ENCODE peak calls at places on chromosome 11, in eight cellular contexts. A, O, K, N, I, F, Q and B are unnamed samples.

GRCh38 chr11:77730789-77731188 is 89.7 kb downstream of the RSF1 start:
- DNase-seq in N (no peak), F (no peak), K (no peak), Q (no peak), I (no peak), O (no peak), A (no peak), B (no peak)

GRCh38 chr11:74466916-74467885 is at the start of gene KCNE3:
- DNase-seq in N (no peak), Q (peak), K (peak), O (no peak), I (peak), F (peak), A (no peak), B (no peak)

GRCh38 chr11:20070459-20070858 is 89.8 kb downstream of the DBX1 start:
- DNase-seq in Q (no peak), F (no peak), K (no peak), O (no peak), I (no peak), N (no peak), A (no peak), B (no peak)

GRCh38 chr11:46710821-46711269 is 8.2 kb upstream of the F2 start:
- DNase-seq in N (no peak), K (peak), F (no peak), A (no peak), I (no peak), Q (no peak), O (no peak), B (no peak)

GRCh38 chr11:46472662-46472994 is 81.1 kb upstream of the CHRM4 start:
- DNase-seq in F (no peak), K (no peak), O (no peak), N (no peak), Q (no peak), I (no peak), A (no peak), B (no peak)

GRCh38 chr11:122850076-122850631 is 11.9 kb downstream of the CRTAM start:
- DNase-seq in Q (no peak), N (no peak), A (peak), K (peak), I (peak), O (no peak), F (no peak), B (no peak)

GRCh38 chr11:17986007-17986710 is 26.7 kb downstream of the SERGEF start:
- DNase-seq in I (no peak), K (peak), O (no peak), F (no peak), A (no peak), Q (no peak), N (no peak), B (no peak)

GRCh38 chr11:6541356-6541755 is 44.3 kb downstream of the DNHD1 start:
- DNase-seq in Q (no peak), K (no peak), N (no peak), I (no peak), A (no peak), F (no peak), O (no peak), B (no peak)

GRCh38 chr11:86143429-86144030 is 74.6 kb upstream of the PICALM start:
- DNase-seq in A (no peak), N (peak), K (no peak), F (no peak), I (no peak), O (peak), Q (peak), B (no peak)

GRCh38 chr11:61378713-61379313 is 13.6 kb upstream of the TMEM216 start:
- DNase-seq in F (no peak), O (peak), N (no peak), K (peak), I (no peak), A (no peak), Q (no peak), B (no peak)

GRCh38 chr11:119206512-119207299 is 567 bp downstream of the CBL start:
- DNase-seq in I (peak), Q (peak), N (peak), K (peak), O (no peak), A (no peak), F (peak), B (peak)

GRCh38 chr11:45850446-45850845 is 3.2 kb downstream of the CRY2 start:
- DNase-seq in I (no peak), K (peak), N (no peak), F (no peak), Q (no peak), O (no peak), A (no peak), B (no peak)

GRCh38 chr11:58805065-58805464 is 39.4 kb downstream of the GLYATL2 start:
- DNase-seq in A (no peak), Q (no peak), F (no peak), K (no peak), N (no peak), O (no peak), I (no peak), B (no peak)

GRCh38 chr11:11977206-11977938 is 31.1 kb downstream of the DKK3 start:
- DNase-seq in A (no peak), F (no peak), N (no peak), Q (peak), I (peak), O (peak), K (peak), B (no peak)

GRCh38 chr11:126281245-126281644 is 1.6 kb upstream of the TIRAP start:
- DNase-seq in I (no peak), N (no peak), A (no peak), F (no peak), K (no peak), O (no peak), Q (peak), B (no peak)

GRCh38 chr11:125371451-125371935 is 124.6 kb downstream of the FEZ1 start:
- DNase-seq in N (no peak), K (no peak), F (peak), A (no peak), O (no peak), Q (no peak), I (peak), B (no peak)

GRCh38 chr11:79507726-79508125 is 66.9 kb upstream of the TENM4 start:
- DNase-seq in K (no peak), I (no peak), F (no peak), A (no peak), Q (no peak), N (no peak), O (no peak), B (no peak)

GRCh38 chr11:134727204-134727603 is 315.2 kb upstream of the B3GAT1 start:
- DNase-seq in I (no peak), A (no peak), K (peak), O (no peak), F (peak), Q (no peak), N (no peak), B (no peak)

GRCh38 chr11:134725211-134725610 is 313.2 kb upstream of the B3GAT1 start:
- DNase-seq in K (no peak), O (no peak), N (no peak), I (no peak), A (no peak), Q (no peak), F (peak), B (no peak)

GRCh38 chr11:134724779-134725140 is 312.7 kb upstream of the B3GAT1 start:
- DNase-seq in A (no peak), Q (no peak), F (no peak), O (no peak), I (no peak), K (no peak), N (no peak), B (no peak)

GRCh38 chr11:134727636-134728035 is 315.6 kb upstream of the B3GAT1 start:
- DNase-seq in N (no peak), A (no peak), K (no peak), O (no peak), F (peak), I (no peak), Q (no peak), B (no peak)

GRCh38 chr11:134725939-134726639 is 314.0 kb upstream of the B3GAT1 start:
- DNase-seq in A (no peak), I (peak), N (no peak), O (no peak), F (peak), Q (no peak), K (no peak), B (no peak)
- TF ChIP-seq CTCF in A (peak), I (peak), N (peak), O (no peak), F (no peak), Q (no peak), K (no peak), B (no peak)

GRCh38 chr11:44766112-44766971 is 39.6 kb downstream of the TSPAN18 start:
- DNase-seq in A (no peak), N (no peak), O (no peak), K (peak), I (peak), Q (no peak), F (no peak), B (no peak)
- TF ChIP-seq CTCF in A (no peak), N (no peak), O (no peak), K (no peak), I (no peak), Q (no peak), F (no peak), B (peak)

DNA sequence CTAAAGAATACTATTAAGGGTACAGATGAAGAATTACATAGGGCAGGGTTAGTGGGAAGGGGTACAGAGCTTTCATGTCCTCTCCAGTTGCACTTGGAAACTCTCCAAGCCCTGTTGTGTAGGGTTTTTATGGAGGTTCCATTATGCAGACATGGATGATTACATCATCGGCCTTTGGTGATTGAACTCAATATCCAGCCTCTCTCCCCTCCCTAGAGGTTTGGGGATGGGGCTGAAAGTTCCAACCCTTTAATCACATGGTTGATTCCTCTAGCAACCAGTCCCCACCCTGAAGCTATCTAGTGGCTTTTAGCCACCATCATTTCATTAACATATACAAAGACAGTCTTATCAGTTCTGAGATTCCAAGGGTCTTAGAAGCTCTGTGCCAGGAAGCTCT is 472.5 kb downstream of the BUD13 start:
- DNase-seq in Q (no peak), I (no peak), O (no peak), N (no peak), K (no peak), A (peak), F (no peak), B (no peak)
- TF ChIP-seq CTCF in Q (no peak), I (no peak), O (no peak), N (no peak), K (no peak), A (no peak), F (no peak), B (no peak)

GRCh38 chr11:64644348-64645242 is 53.6 kb downstream of the SLC22A12 start:
- DNase-seq in Q (no peak), F (no peak), O (no peak), A (no peak), K (no peak), N (no peak), I (peak), B (no peak)
- TF ChIP-seq CTCF in Q (no peak), F (no peak), O (no peak), A (no peak), K (peak), N (no peak), I (peak), B (peak)

DNA sequence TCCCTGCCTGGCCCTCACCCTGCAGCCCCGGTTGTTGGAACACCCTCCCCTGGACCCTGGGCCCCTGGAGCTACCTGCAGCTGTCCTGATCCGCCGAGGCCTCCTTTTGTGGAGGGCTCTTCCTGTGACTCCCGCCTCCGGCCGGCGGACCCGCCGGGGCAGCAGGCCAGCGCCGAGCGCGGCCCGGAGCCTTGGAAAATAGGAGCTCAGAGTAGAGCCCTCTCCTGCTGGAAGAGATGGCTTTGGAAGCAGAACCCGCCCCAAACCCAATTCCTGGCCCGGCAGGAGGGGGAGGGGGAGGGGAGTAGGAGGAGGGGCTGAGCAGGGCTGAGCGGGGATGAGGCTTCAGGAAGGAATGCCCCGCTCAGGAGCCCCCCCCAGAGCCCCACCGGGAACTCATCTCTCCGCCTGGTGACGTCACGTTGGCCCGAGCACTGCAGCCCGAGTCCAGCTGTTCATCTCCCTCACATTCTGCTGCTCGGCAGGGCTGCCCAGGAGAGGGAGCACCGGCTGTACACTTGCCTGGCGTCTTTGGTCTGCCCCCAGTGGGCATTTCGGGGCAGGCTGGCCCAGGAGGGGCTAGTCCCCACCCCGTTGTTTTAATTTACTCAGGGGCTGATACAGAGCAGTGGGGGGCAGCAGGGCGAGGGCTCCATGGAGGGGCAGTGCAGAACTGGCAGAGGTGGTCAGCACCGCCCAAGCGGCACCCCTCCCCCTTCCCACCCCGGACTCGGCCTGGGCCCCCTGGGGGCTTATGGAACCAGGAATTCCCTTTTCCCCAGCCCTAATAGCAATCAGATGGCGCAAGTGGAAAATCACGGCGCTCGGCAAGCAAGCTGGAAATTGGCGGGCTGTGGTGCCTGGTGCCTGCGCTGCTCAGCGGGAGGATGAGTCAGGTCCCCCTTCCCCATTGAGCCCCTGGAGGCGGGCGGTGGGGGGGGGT is at the start of gene MRGPRF:
- DNase-seq in Q (peak), N (no peak), A (peak), O (no peak), F (peak), K (peak), I (peak), B (no peak)
- TF ChIP-seq CTCF in Q (no peak), N (no peak), A (peak), O (peak), F (no peak), K (peak), I (peak), B (peak)

DNA sequence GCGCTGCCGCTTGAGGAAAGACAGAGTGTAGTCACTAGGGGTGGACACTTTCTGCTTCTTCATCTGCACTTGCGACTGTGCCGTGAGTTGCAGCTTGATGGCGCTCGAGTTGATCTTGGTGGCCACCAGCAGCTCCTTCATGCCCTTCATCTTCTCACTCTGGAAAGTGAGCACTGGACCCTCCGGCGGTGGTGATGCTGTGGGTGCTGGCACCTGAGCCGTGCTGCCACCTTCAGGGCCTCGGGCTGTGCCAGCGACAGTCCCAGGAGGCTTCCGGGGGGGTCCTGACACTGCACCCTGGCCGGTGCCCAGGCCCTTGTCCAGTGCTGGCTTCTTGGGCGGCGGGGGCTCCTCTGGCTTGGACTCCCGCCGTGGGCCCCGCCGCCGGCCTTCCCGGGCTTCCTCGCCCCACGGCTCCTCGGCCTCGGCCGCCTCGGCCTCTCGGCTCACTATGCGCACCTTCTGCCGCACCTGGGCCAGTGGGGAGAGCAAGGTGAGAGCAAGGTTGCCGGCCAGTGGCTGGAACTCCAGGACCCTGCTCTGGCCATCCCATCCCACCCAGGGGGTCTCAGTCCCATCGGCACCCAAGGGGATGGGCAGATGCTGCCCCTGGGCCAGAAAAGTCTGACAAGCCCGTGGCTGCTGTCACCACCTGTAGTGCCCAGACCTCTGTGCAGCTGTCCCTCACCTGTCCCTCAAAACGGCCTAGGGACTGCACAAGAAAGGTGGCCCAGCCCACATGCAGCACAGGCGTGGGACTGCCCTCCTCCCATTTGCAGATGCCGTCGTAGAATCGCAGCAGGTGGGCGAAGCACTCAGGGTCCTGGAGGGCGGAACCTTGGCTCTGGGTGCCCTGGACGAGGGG is 1.6 kb upstream of the MAP4K2 start:
- DNase-seq in Q (no peak), F (peak), O (no peak), I (peak), A (no peak), K (no peak), N (no peak), B (no peak)
- TF ChIP-seq CTCF in Q (no peak), F (no peak), O (no peak), I (peak), A (no peak), K (no peak), N (no peak), B (no peak)

DNA sequence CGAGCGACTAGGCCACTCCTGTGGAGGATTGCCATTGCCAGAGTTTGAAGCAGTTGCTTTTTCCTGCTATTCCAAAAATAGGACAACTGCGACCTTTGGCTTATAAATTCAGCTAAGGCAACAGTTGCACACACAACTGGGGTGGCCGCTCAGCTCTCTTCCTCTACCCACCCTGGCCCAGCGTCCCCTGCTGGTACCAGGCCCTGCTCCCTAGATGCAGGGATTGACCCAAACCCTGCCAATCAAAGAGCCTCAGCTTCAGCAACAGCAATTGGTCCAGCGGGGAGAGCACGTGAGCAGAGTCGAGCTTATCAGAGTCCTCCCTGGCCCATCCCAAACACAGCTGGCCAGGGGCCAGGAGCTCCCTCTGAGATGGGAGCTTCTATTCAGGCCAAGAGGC is 22.0 kb upstream of the CABP2 start:
- DNase-seq in I (peak), O (no peak), Q (no peak), K (no peak), A (no peak), F (no peak), N (no peak), B (no peak)
- TF ChIP-seq CTCF in I (peak), O (no peak), Q (no peak), K (no peak), A (no peak), F (no peak), N (peak), B (no peak)